ENCODE peak calls at places on chromosomes 6 and 20, in four cellular contexts. G is HCT116, L is GM12878, J is K562. Z is an unnamed sample.

GRCh38 chr6:83371428-83371827 is 59.4 kb downstream of the ME1 start:
- DNase-seq in J (no peak), L (no peak), G (no peak), Z (no peak)

GRCh38 chr6:169950558-169950957 is 199.1 kb downstream of the ERMARD start:
- DNase-seq in J (no peak), L (no peak), G (peak; percentile 32), Z (no peak)

GRCh38 chr6:36094238-36094637 is 36.1 kb upstream of the MAPK13 start:
- DNase-seq in G (no peak), L (no peak), J (no peak), Z (no peak)

GRCh38 chr6:14309516-14309915 is 191.9 kb downstream of the CD83 start:
- DNase-seq in G (no peak), L (no peak), J (no peak), Z (no peak)

GRCh38 chr20:21360686-21361085 is 36.6 kb downstream of the NKX2-4 start:
- DNase-seq in J (no peak), L (no peak), G (no peak), Z (no peak)

GRCh38 chr20:43849496-43850197 is 65.0 kb upstream of the TOX2 start:
- DNase-seq in J (no peak), L (no peak), G (no peak), Z (no peak)

GRCh38 chr6:112318505-112318904 is 28.6 kb upstream of the RFPL4B start:
- DNase-seq in G (no peak), L (no peak), J (no peak), Z (no peak)

GRCh38 chr6:147752686-147753418 is 244.4 kb downstream of the SAMD5 start:
- DNase-seq in G (no peak), J (no peak), L (no peak), Z (no peak)

GRCh38 chr20:63331741-63332400 is 29.3 kb downstream of the CHRNA4 start:
- DNase-seq in L (no peak), J (no peak), G (no peak), Z (no peak)

GRCh38 chr6:118755941-118756646 is 104.7 kb upstream of the CEP85L start:
- DNase-seq in L (no peak), J (no peak), G (no peak), Z (no peak)

GRCh38 chr20:62104791-62105345 is 17.4 kb upstream of the LSM14B start:
- DNase-seq in G (no peak), J (no peak), L (no peak), Z (no peak)

GRCh38 chr6:117487831-117488230 is 5.4 kb downstream of the DCBLD1 start:
- DNase-seq in J (no peak), L (no peak), G (no peak), Z (no peak)

GRCh38 chr6:114194362-114195343 is 148.2 kb downstream of the HS3ST5 start:
- DNase-seq in G (no peak), J (no peak), L (no peak), Z (no peak)

GRCh38 chr6:107231243-107231642 is 115.9 kb upstream of the BEND3 start:
- DNase-seq in J (no peak), G (no peak), L (no peak), Z (no peak)

GRCh38 chr6:116624036-116624805 is 7.9 kb downstream of the RSPH4A start:
- DNase-seq in L (no peak), G (peak; percentile 19), J (no peak), Z (no peak)

GRCh38 chr6:23013776-23014175 is 444.4 kb downstream of the HDGFL1 start:
- DNase-seq in J (no peak), L (no peak), G (no peak), Z (peak; percentile 25)

GRCh38 chr20:8043687-8044278 is 24.2 kb upstream of the TMX4 start:
- DNase-seq in G (peak; percentile 60), J (peak; percentile 39), L (no peak), Z (peak; percentile 57)

GRCh38 chr6:95431637-95432228 is 145.6 kb upstream of the MANEA start:
- DNase-seq in G (peak; percentile 23), J (peak; percentile 18), L (no peak), Z (peak; percentile 16)

GRCh38 chr6:79520534-79520933 is 16.7 kb downstream of the LCA5 start:
- DNase-seq in G (no peak), J (no peak), L (no peak), Z (no peak)

GRCh38 chr6:9308284-9308683 is 872.9 kb upstream of the SLC35B3 start:
- DNase-seq in L (no peak), J (no peak), G (no peak), Z (no peak)

GRCh38 chr6:7919871-7920270 is 9.3 kb upstream of the TXNDC5 start:
- DNase-seq in L (no peak), G (peak; percentile 60), J (peak; percentile 60), Z (no peak)

GRCh38 chr6:170052991-170053821 is 237.7 kb downstream of the DLL1 start:
- DNase-seq in J (no peak), L (no peak), G (no peak), Z (no peak)

GRCh38 chr6:39880521-39881048 is 53.7 kb downstream of the MOCS1 start:
- DNase-seq in G (no peak), L (no peak), J (no peak), Z (no peak)

GRCh38 chr6:36608788-36609563 is 14.8 kb downstream of the SRSF3 start:
- DNase-seq in L (no peak), G (no peak), J (no peak), Z (no peak)

GRCh38 chr6:159977242-159978214 is 8.6 kb downstream of the IGF2R start:
- DNase-seq in L (no peak), J (no peak), G (no peak), Z (no peak)

GRCh38 chr6:50975216-50975615 is 156.5 kb downstream of the TFAP2B start:
- DNase-seq in G (no peak), L (no peak), J (no peak), Z (no peak)

GRCh38 chr6:141610741-141611140 is 522.0 kb upstream of the GJE1 start:
- DNase-seq in J (no peak), G (peak; percentile 10), L (no peak), Z (peak; percentile 8)

GRCh38 chr6:108581237-108581931 is 20.7 kb downstream of the FOXO3 start:
- DNase-seq in L (no peak), G (no peak), J (no peak), Z (no peak)
- TF ChIP-seq YY1 in L (no peak), G (no peak), J (no peak), Z (no peak)

GRCh38 chr6:33521790-33522091 is 58.3 kb downstream of the BAK1 start:
- DNase-seq in J (no peak), G (no peak), L (no peak), Z (no peak)
- H3K36me3 ChIP-seq in J (no peaks in the 10 kb centered on the region), G (no peaks in the 10 kb centered on the region), L (no peaks in the 10 kb centered on the region), Z (no peaks in the 10 kb centered on the region)

DNA sequence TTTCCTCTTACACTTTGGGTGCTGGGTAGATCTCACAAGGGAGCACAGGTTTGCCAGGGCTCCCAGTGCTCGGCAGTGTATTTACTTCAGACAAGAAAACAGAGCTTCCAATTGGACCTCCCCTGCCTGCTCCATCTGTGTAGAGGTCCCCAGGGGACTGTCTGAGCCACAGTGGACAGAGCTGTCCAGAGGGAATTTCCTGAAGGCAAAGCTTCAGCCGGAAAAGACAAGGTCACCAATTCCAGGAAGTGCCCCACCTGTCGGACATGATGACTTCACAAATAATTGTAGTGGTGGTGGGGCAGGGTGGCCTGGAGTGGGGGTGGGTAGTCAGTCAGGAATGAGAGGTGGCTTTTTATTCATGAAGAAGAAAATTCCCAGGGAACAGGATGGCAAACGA is 18.6 kb downstream of the ADGRF5 start:
- DNase-seq in G (no peak), L (no peak), J (no peak), Z (no peak)
- TF ChIP-seq ZNF274 in G (no peak), L (no peak), J (no peak), Z (no peak)

GRCh38 chr20:6122111-6122872 is 538 bp downstream of the FERMT1 start:
- DNase-seq in G (no peak), J (no peak), L (no peak), Z (no peak)

GRCh38 chr20:6123650-6124014 is 802 bp upstream of the FERMT1 start:
- DNase-seq in J (no peak), G (no peak), L (no peak), Z (no peak)

GRCh38 chr20:6120491-6120988 is 2.3 kb downstream of the FERMT1 start:
- DNase-seq in G (no peak), L (no peak), J (no peak), Z (peak; percentile 23)

GRCh38 chr20:6121504-6121903 is 1.3 kb downstream of the FERMT1 start:
- DNase-seq in J (no peak), L (no peak), G (no peak), Z (no peak)

DNA sequence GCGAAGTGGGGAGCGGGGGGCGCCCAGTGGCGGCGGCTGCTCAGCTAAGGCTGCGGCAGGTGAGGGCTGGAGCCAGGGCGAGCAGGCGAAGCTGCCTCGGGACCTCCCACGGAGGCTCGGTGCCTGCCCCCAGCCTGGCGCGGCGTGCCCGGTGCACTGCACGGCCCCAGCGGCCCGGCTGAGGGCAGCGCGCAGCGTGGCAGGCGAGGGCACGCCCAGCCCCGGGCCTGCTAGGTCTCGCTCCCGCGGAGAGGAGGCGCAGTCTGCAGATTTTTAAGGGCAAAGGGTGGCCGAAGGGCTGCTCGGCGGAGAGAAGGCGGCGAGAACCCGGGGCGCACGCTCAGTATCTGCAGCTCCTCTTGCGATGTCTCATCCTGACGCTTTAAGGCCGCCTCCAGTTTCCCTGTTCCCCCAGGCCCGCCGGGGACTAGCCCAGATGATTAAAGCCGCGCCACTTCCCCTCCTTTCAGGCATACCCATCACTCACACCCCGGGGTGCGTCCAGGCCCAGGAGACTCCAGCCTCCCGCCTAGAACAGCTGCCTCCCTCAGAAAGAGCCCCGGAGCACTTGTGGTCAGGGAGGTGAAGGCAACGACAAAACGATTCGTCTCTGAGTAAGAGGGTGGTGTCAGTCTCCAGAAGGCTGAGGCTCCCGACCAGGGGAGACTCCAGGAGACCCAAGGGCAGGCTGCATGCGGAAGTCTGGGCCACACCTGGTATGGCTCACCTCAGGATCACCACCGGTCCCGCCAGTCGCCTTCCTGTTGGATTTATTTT is at the start of gene FERMT1:
- DNase-seq in J (no peak), G (peak; percentile 78), L (no peak), Z (peak; percentile 44)
- TF ChIP-seq YY1 in J (no peak), G (peak; percentile 4), L (no peak), Z (no peak)

DNA sequence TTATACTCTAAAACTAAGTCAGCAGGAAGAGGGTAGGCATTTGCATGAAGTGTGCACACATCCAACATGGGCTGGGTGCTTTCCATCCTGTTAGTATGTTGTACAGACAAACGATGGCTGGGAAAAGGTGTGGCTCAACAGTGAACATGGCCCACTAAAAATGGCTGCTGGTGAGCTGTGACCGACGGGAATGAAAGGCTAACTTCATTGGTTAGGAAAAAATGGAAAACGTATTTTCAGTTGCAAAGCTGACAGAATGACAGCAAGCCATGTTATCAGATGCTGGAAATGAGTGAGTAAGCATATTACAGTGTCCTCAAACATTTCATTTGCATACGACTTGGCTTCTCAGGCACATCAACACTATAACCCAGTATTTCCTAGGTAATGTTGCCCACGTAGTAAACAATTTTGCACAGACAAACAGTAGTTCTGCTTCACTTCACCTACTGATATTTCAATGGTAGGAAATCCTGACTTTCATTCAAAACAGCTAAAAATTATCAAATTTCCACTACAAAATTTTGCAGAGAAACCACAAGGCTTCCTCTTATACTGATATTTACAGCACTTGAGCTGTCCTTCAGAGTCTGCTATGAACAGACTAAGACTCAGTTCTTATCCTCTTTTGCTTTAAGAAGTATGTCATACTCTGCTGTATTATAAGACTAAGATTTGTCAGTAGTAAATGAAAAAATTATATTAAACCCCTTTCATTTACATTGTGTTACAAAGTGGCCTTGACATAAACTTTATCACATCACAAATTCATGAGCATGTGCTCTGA is 98.9 kb downstream of the IRF4 start:
- DNase-seq in G (no peak), J (no peak), L (peak; percentile 39), Z (no peak)
- H3K36me3 ChIP-seq in G (no peaks in the 10 kb centered on the region), J (no peaks in the 10 kb centered on the region), L (no peaks in the 10 kb centered on the region), Z (peaks cover 14% of the 10 kb centered on the region)

GRCh38 chr6:87078983-87079616 is 15.8 kb downstream of the CGA start:
- DNase-seq in J (peak; percentile 77), L (no peak), G (peak; percentile 79), Z (peak; percentile 66)
- TF ChIP-seq ZNF274 in J (no peak), L (no peak), G (no peak), Z (no peak)